ENCODE peak calls at places on chromosomes 4 and X, in eight cellular contexts. One of them, this sample, is unnamed.

GRCh38 chr4:89767924-89768323 is 69.0 kb downstream of the SNCA start:
- DNase-seq in ascending aorta: no peak
- DNase-seq in GM10248: no peak
- DNase-seq in transverse colon: no peak
- DNase-seq in GM13977: no peak
- DNase-seq in Calu3: no peak
- DNase-seq in astrocyte of the spinal cord: no peak
- DNase-seq in glutamatergic neuron: no peak
- DNase-seq in this sample: no peak

GRCh38 chrX:101409043-101409442 is 1.0 kb downstream of the HNRNPH2 start:
- DNase-seq in ascending aorta: no peak
- DNase-seq in GM10248: no peak
- DNase-seq in transverse colon: no peak
- DNase-seq in GM13977: no peak
- DNase-seq in Calu3: no peak
- DNase-seq in astrocyte of the spinal cord: no peak
- DNase-seq in glutamatergic neuron: no peak
- DNase-seq in this sample: no peak

GRCh38 chr4:140186651-140187315 is 32.8 kb upstream of the MAML3 start:
- DNase-seq in ascending aorta: peak; percentile 66
- DNase-seq in GM10248: no peak
- DNase-seq in transverse colon: peak; percentile 72
- DNase-seq in GM13977: no peak
- DNase-seq in Calu3: peak; percentile 46
- DNase-seq in astrocyte of the spinal cord: peak; percentile 80
- DNase-seq in glutamatergic neuron: no peak
- DNase-seq in this sample: no peak

GRCh38 chr4:142909908-142910307 is 63.8 kb upstream of the INPP4B start:
- DNase-seq in ascending aorta: no peak
- DNase-seq in GM10248: no peak
- DNase-seq in transverse colon: no peak
- DNase-seq in GM13977: no peak
- DNase-seq in Calu3: no peak
- DNase-seq in astrocyte of the spinal cord: no peak
- DNase-seq in glutamatergic neuron: no peak
- DNase-seq in this sample: no peak

GRCh38 chrX:150846130-150846529 is 52.3 kb downstream of the CD99L2 start:
- DNase-seq in ascending aorta: no peak
- DNase-seq in GM10248: no peak
- DNase-seq in transverse colon: no peak
- DNase-seq in GM13977: no peak
- DNase-seq in Calu3: no peak
- DNase-seq in astrocyte of the spinal cord: no peak
- DNase-seq in glutamatergic neuron: no peak
- DNase-seq in this sample: no peak

GRCh38 chrX:23365541-23365940 is 30.9 kb downstream of the PTCHD1 start:
- DNase-seq in ascending aorta: no peak
- DNase-seq in GM10248: no peak
- DNase-seq in transverse colon: no peak
- DNase-seq in GM13977: no peak
- DNase-seq in Calu3: no peak
- DNase-seq in astrocyte of the spinal cord: no peak
- DNase-seq in glutamatergic neuron: no peak
- DNase-seq in this sample: no peak

GRCh38 chrX:83469551-83469950 is 38.5 kb upstream of the POU3F4 start:
- DNase-seq in ascending aorta: no peak
- DNase-seq in GM10248: peak; percentile 21
- DNase-seq in transverse colon: peak; percentile 9
- DNase-seq in GM13977: peak; percentile 31
- DNase-seq in Calu3: peak; percentile 1
- DNase-seq in astrocyte of the spinal cord: peak; percentile 8
- DNase-seq in glutamatergic neuron: peak; percentile 33
- DNase-seq in this sample: peak; percentile 31

GRCh38 chr4:43113196-43113595 is 220.7 kb downstream of the GRXCR1 start:
- DNase-seq in ascending aorta: no peak
- DNase-seq in GM10248: no peak
- DNase-seq in transverse colon: no peak
- DNase-seq in GM13977: no peak
- DNase-seq in Calu3: no peak
- DNase-seq in astrocyte of the spinal cord: no peak
- DNase-seq in glutamatergic neuron: no peak
- DNase-seq in this sample: no peak

GRCh38 chr4:97153042-97153441 is 990.2 kb downstream of the STPG2 start:
- DNase-seq in ascending aorta: no peak
- DNase-seq in GM10248: no peak
- DNase-seq in transverse colon: no peak
- DNase-seq in GM13977: no peak
- DNase-seq in Calu3: no peak
- DNase-seq in astrocyte of the spinal cord: peak; percentile 41
- DNase-seq in glutamatergic neuron: no peak
- DNase-seq in this sample: no peak

GRCh38 chrX:136065044-136065671 is 79.9 kb downstream of the SLC9A6 start:
- DNase-seq in ascending aorta: no peak
- DNase-seq in GM10248: no peak
- DNase-seq in transverse colon: no peak
- DNase-seq in GM13977: no peak
- DNase-seq in Calu3: no peak
- DNase-seq in astrocyte of the spinal cord: peak; percentile 81
- DNase-seq in glutamatergic neuron: peak; percentile 47
- DNase-seq in this sample: no peak

GRCh38 chrX:19889582-19890342 is 2.4 kb upstream of the SH3KBP1 start:
- DNase-seq in ascending aorta: no peak
- DNase-seq in GM10248: peak; percentile 36
- DNase-seq in transverse colon: peak; percentile 17
- DNase-seq in GM13977: peak; percentile 58
- DNase-seq in Calu3: peak; percentile 7
- DNase-seq in astrocyte of the spinal cord: peak; percentile 64
- DNase-seq in glutamatergic neuron: no peak
- DNase-seq in this sample: no peak

GRCh38 chrX:71637848-71638247 is 19.5 kb upstream of the CXCR3 start:
- DNase-seq in ascending aorta: no peak
- DNase-seq in GM10248: no peak
- DNase-seq in transverse colon: no peak
- DNase-seq in GM13977: no peak
- DNase-seq in Calu3: no peak
- DNase-seq in astrocyte of the spinal cord: peak; percentile 41
- DNase-seq in glutamatergic neuron: no peak
- DNase-seq in this sample: no peak

GRCh38 chrX:132181364-132181763 is 37.9 kb downstream of the RAP2C start:
- DNase-seq in ascending aorta: no peak
- DNase-seq in GM10248: no peak
- DNase-seq in transverse colon: peak; percentile 8
- DNase-seq in GM13977: no peak
- DNase-seq in Calu3: peak; percentile 1
- DNase-seq in astrocyte of the spinal cord: no peak
- DNase-seq in glutamatergic neuron: no peak
- DNase-seq in this sample: no peak

GRCh38 chr4:175411251-175411650 is 400.8 kb downstream of the GPM6A start:
- DNase-seq in ascending aorta: no peak
- DNase-seq in GM10248: no peak
- DNase-seq in transverse colon: no peak
- DNase-seq in GM13977: no peak
- DNase-seq in Calu3: no peak
- DNase-seq in astrocyte of the spinal cord: no peak
- DNase-seq in glutamatergic neuron: no peak
- DNase-seq in this sample: no peak

GRCh38 chr4:87677731-87678130 is 27.7 kb downstream of the DMP1 start:
- DNase-seq in ascending aorta: no peak
- DNase-seq in GM10248: no peak
- DNase-seq in transverse colon: no peak
- DNase-seq in GM13977: no peak
- DNase-seq in Calu3: no peak
- DNase-seq in astrocyte of the spinal cord: no peak
- DNase-seq in glutamatergic neuron: no peak
- DNase-seq in this sample: no peak

GRCh38 chr4:5378002-5378401 is 326.7 kb downstream of the STK32B start:
- DNase-seq in ascending aorta: no peak
- DNase-seq in GM10248: no peak
- DNase-seq in transverse colon: no peak
- DNase-seq in GM13977: no peak
- DNase-seq in Calu3: no peak
- DNase-seq in astrocyte of the spinal cord: no peak
- DNase-seq in glutamatergic neuron: no peak
- DNase-seq in this sample: no peak

GRCh38 chrX:11129546-11129945 is 18.4 kb downstream of the HCCS start:
- DNase-seq in ascending aorta: no peak
- DNase-seq in GM10248: no peak
- DNase-seq in transverse colon: no peak
- DNase-seq in GM13977: no peak
- DNase-seq in Calu3: no peak
- DNase-seq in astrocyte of the spinal cord: no peak
- DNase-seq in glutamatergic neuron: peak; percentile 23
- DNase-seq in this sample: no peak

GRCh38 chrX:150813922-150814321 is 84.5 kb downstream of the CD99L2 start:
- DNase-seq in ascending aorta: no peak
- DNase-seq in GM10248: no peak
- DNase-seq in transverse colon: no peak
- DNase-seq in GM13977: no peak
- DNase-seq in Calu3: no peak
- DNase-seq in astrocyte of the spinal cord: no peak
- DNase-seq in glutamatergic neuron: no peak
- DNase-seq in this sample: no peak

GRCh38 chr4:33722800-33723511 is 2521.4 kb downstream of the ARAP2 start:
- DNase-seq in ascending aorta: no peak
- DNase-seq in GM10248: no peak
- DNase-seq in transverse colon: no peak
- DNase-seq in GM13977: no peak
- DNase-seq in Calu3: no peak
- DNase-seq in astrocyte of the spinal cord: no peak
- DNase-seq in glutamatergic neuron: no peak
- DNase-seq in this sample: no peak

GRCh38 chrX:100609591-100609990 is 24.9 kb downstream of the TNMD start:
- DNase-seq in ascending aorta: no peak
- DNase-seq in GM10248: no peak
- DNase-seq in transverse colon: no peak
- DNase-seq in GM13977: no peak
- DNase-seq in Calu3: no peak
- DNase-seq in astrocyte of the spinal cord: no peak
- DNase-seq in glutamatergic neuron: no peak
- DNase-seq in this sample: no peak

DNA sequence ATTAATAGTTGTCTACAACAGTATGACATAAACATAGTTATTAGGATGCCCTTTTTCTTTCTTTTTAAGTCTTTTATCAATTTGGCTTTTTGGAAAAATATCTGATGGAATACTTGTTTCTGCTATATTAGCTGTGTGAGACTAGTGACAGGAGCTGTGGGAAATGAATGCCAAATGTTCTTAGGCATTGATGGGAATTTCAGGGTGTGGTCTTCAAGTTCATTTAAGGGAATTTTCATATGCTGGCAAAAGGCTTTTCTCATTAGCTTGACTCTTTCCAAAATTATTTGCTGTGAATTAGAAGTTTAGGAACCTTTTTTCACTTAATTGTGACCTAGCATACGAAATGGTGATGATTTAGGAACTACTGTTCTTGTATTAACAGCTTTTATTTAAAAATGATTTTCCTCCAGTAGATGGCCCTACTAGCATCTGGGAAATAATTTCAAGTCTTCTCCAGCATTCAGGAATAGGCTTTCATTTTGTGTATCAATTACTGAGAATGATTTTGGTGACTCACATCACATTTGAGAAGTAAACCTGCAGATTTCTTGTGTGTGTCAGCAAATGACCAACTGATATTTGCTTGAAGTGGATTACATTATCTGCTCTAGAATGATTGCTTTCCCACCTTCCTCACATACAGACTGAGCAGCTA is 70.9 kb downstream of the HTT start:
- DNase-seq in ascending aorta: no peak
- DNase-seq in GM10248: no peak
- DNase-seq in transverse colon: no peak
- DNase-seq in GM13977: no peak
- DNase-seq in Calu3: no peak
- DNase-seq in astrocyte of the spinal cord: peak; percentile 42
- DNase-seq in glutamatergic neuron: no peak
- DNase-seq in this sample: no peak
- TF ChIP-seq CTCF in ascending aorta: no peak
- TF ChIP-seq CTCF in GM10248: no peak
- TF ChIP-seq CTCF in transverse colon: no peak
- TF ChIP-seq CTCF in GM13977: no peak
- TF ChIP-seq CTCF in Calu3: no peak
- TF ChIP-seq CTCF in astrocyte of the spinal cord: peak; percentile 23
- TF ChIP-seq CTCF in glutamatergic neuron: no peak
- TF ChIP-seq CTCF in this sample: no peak

GRCh38 chrX:46836701-46837542 is at the start of gene RP2:
- DNase-seq in ascending aorta: peak; percentile 96
- DNase-seq in GM10248: peak; percentile 86
- DNase-seq in transverse colon: peak; percentile 92
- DNase-seq in GM13977: peak; percentile 85
- DNase-seq in Calu3: peak; percentile 93
- DNase-seq in astrocyte of the spinal cord: peak; percentile 94
- DNase-seq in glutamatergic neuron: peak; percentile 89
- DNase-seq in this sample: peak; percentile 82
- TF ChIP-seq CTCF in ascending aorta: no peak
- TF ChIP-seq CTCF in GM10248: no peak
- TF ChIP-seq CTCF in transverse colon: peak; percentile 35
- TF ChIP-seq CTCF in GM13977: no peak
- TF ChIP-seq CTCF in Calu3: no peak
- TF ChIP-seq CTCF in astrocyte of the spinal cord: no peak
- TF ChIP-seq CTCF in glutamatergic neuron: no peak
- TF ChIP-seq CTCF in this sample: no peak

GRCh38 chr4:103201724-103202123 is 3.6 kb upstream of the CENPE start:
- DNase-seq in ascending aorta: no peak
- DNase-seq in GM10248: no peak
- DNase-seq in transverse colon: no peak
- DNase-seq in GM13977: no peak
- DNase-seq in Calu3: no peak
- DNase-seq in astrocyte of the spinal cord: no peak
- DNase-seq in glutamatergic neuron: no peak
- DNase-seq in this sample: no peak

GRCh38 chr4:103199009-103199408 is 866 bp upstream of the CENPE start:
- DNase-seq in ascending aorta: no peak
- DNase-seq in GM10248: no peak
- DNase-seq in transverse colon: no peak
- DNase-seq in GM13977: no peak
- DNase-seq in Calu3: no peak
- DNase-seq in astrocyte of the spinal cord: no peak
- DNase-seq in glutamatergic neuron: no peak
- DNase-seq in this sample: no peak

GRCh38 chr4:103207673-103208072 is 9.5 kb upstream of the CENPE start:
- DNase-seq in ascending aorta: no peak
- DNase-seq in GM10248: no peak
- DNase-seq in transverse colon: no peak
- DNase-seq in GM13977: no peak
- DNase-seq in Calu3: peak; percentile 47
- DNase-seq in astrocyte of the spinal cord: no peak
- DNase-seq in glutamatergic neuron: peak; percentile 24
- DNase-seq in this sample: peak; percentile 17

GRCh38 chr4:103201254-103201653 is 3.1 kb upstream of the CENPE start:
- DNase-seq in ascending aorta: no peak
- DNase-seq in GM10248: no peak
- DNase-seq in transverse colon: no peak
- DNase-seq in GM13977: no peak
- DNase-seq in Calu3: no peak
- DNase-seq in astrocyte of the spinal cord: no peak
- DNase-seq in glutamatergic neuron: no peak
- DNase-seq in this sample: no peak

GRCh38 chr4:103204114-103204513 is 6.0 kb upstream of the CENPE start:
- DNase-seq in ascending aorta: no peak
- DNase-seq in GM10248: no peak
- DNase-seq in transverse colon: no peak
- DNase-seq in GM13977: no peak
- DNase-seq in Calu3: peak; percentile 4
- DNase-seq in astrocyte of the spinal cord: peak; percentile 22
- DNase-seq in glutamatergic neuron: no peak
- DNase-seq in this sample: no peak
- TF ChIP-seq CTCF in ascending aorta: no peak
- TF ChIP-seq CTCF in GM10248: peak; percentile 10
- TF ChIP-seq CTCF in transverse colon: no peak
- TF ChIP-seq CTCF in GM13977: peak; percentile 19
- TF ChIP-seq CTCF in Calu3: no peak
- TF ChIP-seq CTCF in astrocyte of the spinal cord: peak; percentile 43
- TF ChIP-seq CTCF in glutamatergic neuron: no peak
- TF ChIP-seq CTCF in this sample: no peak

GRCh38 chr4:117085185-117085701 is at the start of gene TRAM1L1:
- DNase-seq in ascending aorta: peak; percentile 68
- DNase-seq in GM10248: peak; percentile 32
- DNase-seq in transverse colon: peak; percentile 40
- DNase-seq in GM13977: peak; percentile 36
- DNase-seq in Calu3: peak; percentile 65
- DNase-seq in astrocyte of the spinal cord: peak; percentile 79
- DNase-seq in glutamatergic neuron: peak; percentile 94
- DNase-seq in this sample: peak; percentile 78
- TF ChIP-seq CTCF in ascending aorta: no peak
- TF ChIP-seq CTCF in GM10248: no peak
- TF ChIP-seq CTCF in transverse colon: no peak
- TF ChIP-seq CTCF in GM13977: no peak
- TF ChIP-seq CTCF in Calu3: no peak
- TF ChIP-seq CTCF in astrocyte of the spinal cord: peak; percentile 17
- TF ChIP-seq CTCF in glutamatergic neuron: no peak
- TF ChIP-seq CTCF in this sample: no peak